ENCODE peak calls at places on chromosome X, in nine cellular contexts. G is tibial artery; B is fibroblast of lung; Z is suprapubic skin; L is CD8-positive, alpha-beta T cell; D is endodermal cell; T is GM23338; P is transverse colon; M is neuronal stem cell. X is an unnamed sample. For H3K4me1 and H3K36me3, the result is how much of the 10 kb centered on the place peaks cover.

GRCh38 chrX:67159437-67159836 is 384.4 kb upstream of the AR start:
- DNase-seq in G (no peak), T (no peak), B (no peak), L (no peak), P (no peak), D (no peak), M (no peak), Z (no peak), X (no peak)

GRCh38 chrX:113400193-113400704 is 559.6 kb upstream of the AMOT start:
- DNase-seq in L (no peak), P (no peak), Z (no peak), M (no peak), D (peak), G (no peak), T (peak), B (no peak), X (no peak)

GRCh38 chrX:10168226-10168625 is 11.5 kb downstream of the CLCN4 start:
- DNase-seq in T (no peak), L (no peak), M (no peak), B (no peak), P (no peak), D (no peak), G (no peak), Z (no peak), X (no peak)

GRCh38 chrX:117713411-117713810 is 403.2 kb downstream of the KLHL13 start:
- DNase-seq in D (no peak), T (no peak), P (no peak), M (no peak), L (no peak), G (no peak), B (no peak), Z (no peak), X (no peak)

GRCh38 chrX:75118296-75118695 is 37.8 kb downstream of the ABCB7 start:
- DNase-seq in M (no peak), G (no peak), D (no peak), Z (no peak), L (no peak), B (no peak), P (no peak), T (no peak), X (no peak)

GRCh38 chrX:141341341-141341740 is 99.0 kb upstream of the SPANXC start:
- DNase-seq in P (no peak), B (peak), M (no peak), T (no peak), D (no peak), L (no peak), G (no peak), Z (no peak), X (no peak)

GRCh38 chrX:133746593-133746992 is 238.8 kb downstream of the GPC3 start:
- DNase-seq in G (no peak), M (no peak), L (no peak), B (no peak), D (no peak), Z (no peak), T (no peak), P (no peak), X (no peak)

GRCh38 chrX:2735270-2735669 is 16.6 kb upstream of the XG start:
- DNase-seq in G (no peak), T (no peak), D (no peak), M (no peak), B (no peak), Z (no peak), P (no peak), L (no peak), X (no peak)

GRCh38 chrX:68997461-68997860 is 167.8 kb downstream of the PJA1 start:
- DNase-seq in T (no peak), P (no peak), Z (peak), D (no peak), L (no peak), M (no peak), B (no peak), G (no peak), X (no peak)

GRCh38 chrX:120428309-120428708 is 40.8 kb downstream of the LAMP2 start:
- DNase-seq in B (peak), G (no peak), T (no peak), P (no peak), L (no peak), Z (no peak), M (no peak), D (no peak), X (peak)

GRCh38 chrX:3370656-3371055 is 24.2 kb upstream of the MXRA5 start:
- DNase-seq in B (no peak), M (no peak), L (no peak), D (no peak), Z (no peak), T (no peak), P (no peak), G (no peak), X (peak)

GRCh38 chrX:102832661-102833060 is 104.4 kb upstream of the RAB40AL start:
- DNase-seq in B (peak), P (no peak), L (no peak), G (no peak), Z (no peak), T (peak), M (no peak), D (peak), X (no peak)

GRCh38 chrX:123835661-123836371 is 24.0 kb upstream of the XIAP start:
- DNase-seq in G (no peak), Z (no peak), B (peak), L (no peak), M (no peak), T (no peak), D (no peak), P (peak), X (no peak)

GRCh38 chrX:139932077-139932900 is 564 bp downstream of the ATP11C start:
- DNase-seq in B (peak), G (peak), T (peak), D (no peak), P (peak), Z (peak), L (peak), M (no peak), X (peak)

GRCh38 chrX:23699636-23700194 is 32.4 kb downstream of the PRDX4 start:
- DNase-seq in T (peak), L (no peak), P (no peak), M (no peak), G (no peak), D (peak), B (peak), Z (no peak), X (no peak)

GRCh38 chrX:103550415-103551051 is 31.2 kb upstream of the RAB40A start:
- DNase-seq in M (no peak), G (no peak), Z (no peak), B (no peak), P (no peak), D (no peak), L (no peak), T (no peak), X (no peak)

GRCh38 chrX:95367286-95367685 is 1317.4 kb upstream of the DIAPH2 start:
- DNase-seq in M (no peak), D (no peak), B (no peak), G (no peak), P (no peak), T (no peak), Z (no peak), L (no peak), X (no peak)

GRCh38 chrX:15511563-15511962 is 11.0 kb downstream of the BMX start:
- DNase-seq in L (no peak), P (no peak), Z (no peak), M (no peak), T (peak), B (no peak), G (no peak), D (no peak), X (peak)

GRCh38 chrX:12961191-12961718 is 13.7 kb upstream of the TMSB4X start:
- DNase-seq in G (no peak), Z (no peak), M (no peak), T (no peak), L (no peak), D (no peak), P (no peak), B (no peak), X (no peak)

GRCh38 chrX:40867352-40867751 is 132.0 kb upstream of the MED14 start:
- DNase-seq in T (no peak), G (no peak), L (no peak), Z (no peak), P (no peak), B (peak), D (no peak), M (no peak), X (no peak)

GRCh38 chrX:155747520-155747919 is 133.6 kb upstream of the VAMP7 start:
- DNase-seq in M (no peak), L (no peak), B (no peak), P (peak), Z (no peak), G (no peak), T (no peak), D (no peak), X (no peak)

DNA sequence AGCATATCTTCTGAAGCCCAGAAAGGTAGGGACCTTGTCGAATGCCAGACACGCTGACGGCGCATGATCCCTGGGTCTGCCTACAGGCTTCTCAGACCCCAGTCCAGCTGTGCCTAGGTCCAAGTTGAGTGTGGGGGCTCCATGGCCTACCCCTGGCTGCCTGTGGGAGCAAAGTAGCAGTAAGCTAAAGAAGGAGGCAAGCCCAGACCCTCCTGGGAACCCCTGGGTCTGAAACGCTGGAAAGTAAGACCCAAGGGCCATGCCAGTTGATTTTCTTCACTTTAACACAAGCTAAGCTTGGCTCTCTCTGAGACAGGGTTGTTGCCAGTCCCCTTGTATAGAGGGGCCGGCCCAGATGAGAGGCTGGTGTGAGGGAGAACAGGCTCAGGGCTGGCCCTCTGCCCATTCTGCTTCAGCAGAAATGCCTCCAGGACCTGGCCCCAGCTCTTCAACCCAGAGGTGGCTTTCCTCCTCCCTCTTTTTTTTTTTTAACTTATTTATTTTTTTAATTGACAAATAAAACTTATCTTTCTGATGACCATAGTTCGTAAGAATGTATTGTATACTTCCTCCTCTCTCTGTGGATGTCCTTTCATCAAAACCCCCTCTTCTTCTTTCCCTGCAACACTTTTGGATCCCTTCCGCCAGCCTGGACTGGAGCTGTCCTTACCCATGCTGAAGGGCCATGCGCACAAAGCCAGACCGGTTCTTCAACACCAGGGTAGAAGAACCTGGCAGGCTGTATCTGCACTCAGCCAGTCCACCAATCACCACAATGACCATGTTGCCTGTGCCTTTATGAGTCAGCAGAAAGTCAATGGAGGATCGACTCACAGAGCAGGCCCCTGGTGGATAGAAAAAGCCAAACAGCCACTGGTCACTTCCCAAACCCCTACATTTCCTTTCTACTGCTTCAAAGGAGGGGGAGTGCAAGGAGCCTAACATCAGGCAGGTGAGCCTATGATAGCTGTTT is 7.1 kb downstream of the AWAT2 start:
- DNase-seq in T (peak), P (no peak), B (no peak), L (no peak), Z (no peak), G (no peak), D (peak), M (no peak), X (no peak)
- H3K4me1 ChIP-seq in T (under half), P (under half), B (under half), L (under half), Z (under half), G (under half), D (under half), M (under half), X (under half)

GRCh38 chrX:105874790-105875189 is 52.5 kb downstream of the NRK start:
- DNase-seq in D (no peak), L (no peak), G (no peak), P (no peak), B (no peak), Z (no peak), M (no peak), T (no peak), X (no peak)
- H3K36me3 ChIP-seq in D (under half), L (under half), G (under half), P (under half), B (under half), Z (under half), M (under half), T (under half), X (under half)

DNA sequence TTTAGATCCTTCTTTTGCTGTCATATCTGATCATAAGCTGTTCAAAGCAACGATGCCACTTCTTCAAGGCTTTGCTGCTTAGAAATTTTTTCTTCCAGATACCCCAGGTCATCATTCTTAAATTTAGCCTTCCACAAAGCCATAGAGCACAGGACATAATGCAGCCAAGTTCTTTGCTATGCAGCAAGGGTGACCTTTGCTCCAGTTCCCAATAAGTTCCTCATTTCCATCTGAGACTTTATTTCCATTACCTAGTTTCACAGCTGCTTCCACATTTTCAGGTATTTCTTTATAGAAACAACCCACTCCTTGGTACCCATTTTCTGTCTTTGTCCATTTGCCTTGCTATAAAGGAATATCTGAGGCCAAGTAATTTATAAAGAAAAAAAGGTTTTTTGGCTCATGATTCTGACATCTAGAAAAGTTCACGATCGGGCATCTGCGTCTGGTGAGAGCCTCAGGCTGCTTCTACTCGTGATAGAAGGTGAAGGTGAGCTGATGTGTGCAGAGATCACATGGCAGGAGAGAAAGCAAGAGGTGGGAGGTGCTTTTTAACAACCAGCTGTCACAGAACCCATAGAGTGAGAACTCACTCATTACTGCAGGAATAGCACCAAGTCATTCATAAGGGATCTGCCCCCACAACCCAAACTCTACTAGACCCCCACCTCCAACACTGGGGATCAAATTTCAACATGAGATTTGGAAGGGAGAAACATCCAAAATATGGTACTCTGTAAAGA is 11.8 kb upstream of the TASL start:
- DNase-seq in D (no peak), L (no peak), B (no peak), M (no peak), Z (no peak), T (no peak), P (no peak), G (no peak), X (no peak)
- H3K4me1 ChIP-seq in D (under half), L (under half), B (under half), M (under half), Z (under half), T (under half), P (under half), G (under half), X (under half)

DNA sequence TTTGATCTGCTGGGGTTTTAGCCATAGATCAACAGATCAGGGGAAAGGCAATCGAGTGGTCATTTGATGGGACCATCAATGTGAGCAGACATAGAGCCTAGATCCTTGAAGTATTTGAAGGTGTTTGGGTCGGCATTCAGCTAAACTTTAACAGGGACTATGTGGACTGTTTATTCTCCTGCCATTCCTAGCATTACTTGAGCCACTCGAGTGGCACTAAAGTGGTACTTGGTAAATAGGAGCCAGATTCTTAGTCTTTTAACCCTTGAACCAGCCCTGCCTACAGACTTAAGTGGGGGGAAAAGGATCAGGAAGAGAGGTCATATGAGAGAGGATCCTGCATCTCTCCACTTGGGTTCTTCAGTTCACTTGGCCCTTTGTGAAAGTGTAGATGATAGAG is 3.8 kb downstream of the MSN start:
- DNase-seq in M (no peak), G (no peak), Z (no peak), D (no peak), L (no peak), T (no peak), B (no peak), P (no peak), X (no peak)
- H3K36me3 ChIP-seq in M (under half), G (under half), Z (under half), D (under half), L (under half), T (under half), B (under half), P (under half), X (under half)

DNA sequence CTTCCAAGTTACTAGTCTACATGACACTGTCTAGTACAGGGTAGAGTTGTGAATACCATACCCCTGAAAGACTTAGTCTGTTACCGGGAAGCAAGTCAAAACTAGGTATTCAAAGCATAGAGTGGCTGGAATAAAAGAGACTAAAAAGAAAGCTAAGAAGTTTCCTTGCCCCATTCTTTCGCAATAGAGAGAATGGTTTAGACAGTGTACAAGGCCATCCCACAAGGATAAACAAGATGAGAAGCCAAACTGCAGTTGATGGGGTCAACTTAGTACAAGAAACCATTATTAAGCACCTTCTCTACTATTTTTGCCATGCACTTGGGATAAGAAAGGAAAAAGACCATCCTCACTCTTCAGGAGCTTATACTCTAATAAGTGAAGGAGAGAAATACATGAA is 30.3 kb downstream of the AMMECR1 start:
- DNase-seq in D (no peak), T (no peak), L (no peak), P (no peak), B (peak), G (no peak), M (no peak), Z (no peak), X (no peak)
- H3K4me1 ChIP-seq in D (under half), T (under half), L (under half), P (under half), B (under half), G (under half), M (under half), Z (under half), X (under half)